ENCODE peak calls at places on chromosomes 6 and 20, in nine cellular contexts. F, G, Y, A, C, K, M, U and O are unnamed samples.

GRCh38 chr6:17349437-17349836 is 44.0 kb upstream of the CAP2 start:
- DNase-seq in M (no peak), F (no peak), C (no peak), U (peak; percentile 6), K (no peak), Y (no peak), A (no peak), G (no peak), O (no peak)

GRCh38 chr6:91462236-91462635 is 875.4 kb upstream of the MAP3K7 start:
- DNase-seq in A (no peak), G (no peak), Y (no peak), U (peak; percentile 29), M (no peak), C (no peak), F (no peak), K (no peak), O (no peak)

GRCh38 chr6:14921170-14921569 is 324.7 kb upstream of the JARID2 start:
- DNase-seq in Y (no peak), K (no peak), M (peak; percentile 37), C (no peak), G (peak; percentile 18), A (no peak), U (peak; percentile 75), F (no peak), O (no peak)

GRCh38 chr20:32877507-32877906 is 18.8 kb downstream of the EFCAB8 start:
- DNase-seq in M (no peak), C (no peak), G (no peak), U (no peak), A (no peak), K (no peak), F (no peak), Y (no peak), O (no peak)

GRCh38 chr20:24779886-24780285 is 169.2 kb upstream of the CST7 start:
- DNase-seq in U (no peak), Y (no peak), C (peak; percentile 24), F (no peak), K (no peak), M (no peak), G (no peak), A (no peak), O (no peak)

GRCh38 chr6:49003348-49003747 is 459.7 kb downstream of the MMUT start:
- DNase-seq in K (no peak), G (no peak), Y (no peak), M (no peak), C (no peak), F (no peak), A (no peak), U (no peak), O (no peak)

GRCh38 chr6:21992178-21992967 is 304.5 kb downstream of the PRL start:
- DNase-seq in G (no peak), Y (no peak), U (peak; percentile 75), K (no peak), C (no peak), F (no peak), A (no peak), M (no peak), O (no peak)

GRCh38 chr6:44263357-44264100 is 1.8 kb downstream of the NFKBIE start:
- DNase-seq in G (no peak), K (peak; percentile 57), U (peak; percentile 77), M (no peak), C (peak; percentile 82), A (peak; percentile 57), Y (no peak), F (peak; percentile 31), O (no peak)

GRCh38 chr6:659179-659578 is 2.3 kb upstream of the HUS1B start:
- DNase-seq in K (no peak), G (no peak), A (no peak), Y (no peak), M (no peak), F (no peak), C (no peak), U (no peak), O (no peak)

GRCh38 chr6:131062245-131063027 is 609 bp downstream of the EPB41L2 start:
- DNase-seq in U (peak; percentile 40), Y (no peak), M (no peak), C (peak; percentile 69), K (peak; percentile 38), A (peak; percentile 18), F (no peak), G (peak; percentile 33), O (peak; percentile 24)

GRCh38 chr6:138517635-138518034 is 18.3 kb upstream of the NHSL1 start:
- DNase-seq in M (no peak), U (peak; percentile 24), A (peak; percentile 41), G (peak; percentile 36), Y (peak; percentile 12), C (peak; percentile 85), F (peak; percentile 46), K (peak; percentile 52), O (no peak)

GRCh38 chr20:13898012-13898612 is 92.3 kb downstream of the SEL1L2 start:
- DNase-seq in A (no peak), U (no peak), G (no peak), F (peak; percentile 18), C (no peak), K (no peak), M (no peak), Y (no peak), O (no peak)

GRCh38 chr6:121999458-122000065 is 399.9 kb upstream of the HSF2 start:
- DNase-seq in G (no peak), C (no peak), M (no peak), F (no peak), U (no peak), Y (no peak), A (no peak), K (no peak), O (no peak)

GRCh38 chr6:156617376-156617775 is 159.8 kb upstream of the ARID1B start:
- DNase-seq in C (no peak), F (no peak), U (no peak), Y (no peak), G (no peak), K (peak; percentile 43), A (no peak), M (no peak), O (no peak)

GRCh38 chr20:46967647-46968046 is 73.0 kb downstream of the EYA2 start:
- DNase-seq in M (no peak), A (no peak), U (no peak), G (no peak), K (no peak), Y (no peak), C (no peak), F (no peak), O (no peak)

GRCh38 chr6:157946865-157947532 is 34.7 kb upstream of the SYNJ2 start:
- DNase-seq in Y (no peak), A (no peak), C (no peak), K (peak; percentile 49), G (no peak), M (no peak), F (no peak), U (no peak), O (no peak)

GRCh38 chr20:61756966-61757677 is 308.6 kb downstream of the TAF4 start:
- DNase-seq in K (no peak), A (no peak), U (no peak), Y (no peak), M (no peak), F (no peak), C (peak; percentile 51), G (no peak), O (no peak)

GRCh38 chr6:142542704-142543233 is 241.0 kb downstream of the ADGRG6 start:
- DNase-seq in A (no peak), K (no peak), C (no peak), Y (no peak), U (no peak), M (no peak), F (no peak), G (no peak), O (no peak)

GRCh38 chr20:1417273-1417672 is 24.4 kb upstream of the FKBP1A start:
- DNase-seq in U (peak; percentile 91), C (no peak), G (no peak), K (no peak), F (no peak), M (no peak), Y (no peak), A (no peak), O (no peak)